ENCODE peak calls at places on chromosomes 11 and 22, in five cellular contexts. X is A673, T is transverse colon, R is lower leg skin, M is Peyer's patch. A is an unnamed sample.

GRCh38 chr11:104925850-104926249 is 27.6 kb upstream of the CASP12 start:
- DNase-seq in X (no peak), T (no peak), R (no peak), M (no peak), A (no peak)

GRCh38 chr22:36772451-36772850 is 3.5 kb downstream of the IFT27 start:
- DNase-seq in X (no peak), T (no peak), R (peak), M (no peak), A (no peak)

GRCh38 chr11:10265936-10266335 is 28.1 kb downstream of the SBF2 start:
- DNase-seq in X (no peak), T (no peak), R (no peak), M (no peak), A (no peak)

GRCh38 chr11:69657911-69658605 is 17.1 kb downstream of the LTO1 start:
- DNase-seq in X (peak), T (no peak), R (peak), M (peak), A (no peak)

GRCh38 chr11:87097582-87097981 is 59.8 kb downstream of the TMEM135 start:
- DNase-seq in X (peak), T (peak), R (no peak), M (no peak), A (peak)

GRCh38 chr22:37486224-37486845 is at the start of gene MFNG:
- DNase-seq in X (peak), T (peak), R (peak), M (peak), A (peak)

GRCh38 chr11:120182790-120183491 is 27.9 kb upstream of the OAF start:
- DNase-seq in X (no peak), T (peak), R (peak), M (peak), A (no peak)

GRCh38 chr11:8814923-8815240 is 96.1 kb upstream of the AKIP1 start:
- DNase-seq in X (no peak), T (no peak), R (no peak), M (no peak), A (no peak)

GRCh38 chr11:125448136-125448535 is 47.9 kb downstream of the FEZ1 start:
- DNase-seq in X (no peak), T (no peak), R (no peak), M (no peak), A (no peak)

GRCh38 chr11:65473275-65473860 is 25.5 kb upstream of the MALAT1 start:
- DNase-seq in X (no peak), T (no peak), R (no peak), M (no peak), A (no peak)

GRCh38 chr11:19403196-19403895 is 162.6 kb upstream of the E2F8 start:
- DNase-seq in X (no peak), T (no peak), R (no peak), M (no peak), A (no peak)

GRCh38 chr22:36274547-36274946 is 21.6 kb downstream of the APOL1 start:
- DNase-seq in X (no peak), T (no peak), R (peak), M (no peak), A (no peak)

GRCh38 chr11:116170526-116171120 is 602.2 kb downstream of the BUD13 start:
- DNase-seq in X (no peak), T (peak), R (peak), M (no peak), A (no peak)

GRCh38 chr11:104254347-104254746 is 90.4 kb upstream of the PDGFD start:
- DNase-seq in X (peak), T (no peak), R (no peak), M (no peak), A (peak)

GRCh38 chr11:119100246-119100959 is 1.2 kb downstream of the DPAGT1 start:
- DNase-seq in X (peak), T (no peak), R (no peak), M (peak), A (no peak)
- TF ChIP-seq CTCF in X (peak), T (peak), R (no peak), M (no peak), A (peak)

GRCh38 chr22:27797793-27798525 is 3.6 kb downstream of the MN1 start:
- DNase-seq in X (no peak), T (no peak), R (no peak), M (no peak), A (no peak)
- TF ChIP-seq CTCF in X (no peak), T (no peak), R (no peak), M (no peak), A (no peak)

GRCh38 chr11:107688322-107688918 is 23.4 kb downstream of the SLN start:
- DNase-seq in X (no peak), T (no peak), R (no peak), M (no peak), A (no peak)

GRCh38 chr11:107682182-107682971 is 29.5 kb downstream of the SLN start:
- DNase-seq in X (no peak), T (no peak), R (no peak), M (no peak), A (no peak)

GRCh38 chr11:107679255-107680024 is 32.4 kb downstream of the SLN start:
- DNase-seq in X (no peak), T (no peak), R (no peak), M (no peak), A (no peak)

GRCh38 chr11:107683070-107683469 is 28.8 kb downstream of the SLN start:
- DNase-seq in X (no peak), T (no peak), R (no peak), M (no peak), A (no peak)

DNA sequence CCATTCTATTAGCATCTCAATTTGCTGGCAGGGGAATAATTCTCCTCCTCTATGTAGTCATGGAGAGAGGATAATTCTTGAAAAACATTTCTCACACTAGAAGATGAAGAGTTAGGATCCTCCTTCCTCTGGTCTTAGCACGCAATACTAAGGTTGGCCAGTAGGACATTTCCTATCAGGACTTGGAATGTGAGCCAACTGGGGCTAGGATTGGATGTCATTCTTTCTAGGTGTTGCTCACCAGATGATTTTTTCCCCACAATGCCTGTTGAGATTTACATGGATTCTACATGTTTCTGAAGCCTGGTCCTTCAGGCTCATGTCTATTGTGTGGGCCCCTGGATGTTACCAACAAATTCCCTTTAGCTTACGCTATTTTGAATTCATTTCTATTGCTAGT is 28.0 kb downstream of the SLN start:
- DNase-seq in X (peak), T (no peak), R (no peak), M (no peak), A (no peak)
- TF ChIP-seq CTCF in X (peak), T (peak), R (no peak), M (no peak), A (peak)

DNA sequence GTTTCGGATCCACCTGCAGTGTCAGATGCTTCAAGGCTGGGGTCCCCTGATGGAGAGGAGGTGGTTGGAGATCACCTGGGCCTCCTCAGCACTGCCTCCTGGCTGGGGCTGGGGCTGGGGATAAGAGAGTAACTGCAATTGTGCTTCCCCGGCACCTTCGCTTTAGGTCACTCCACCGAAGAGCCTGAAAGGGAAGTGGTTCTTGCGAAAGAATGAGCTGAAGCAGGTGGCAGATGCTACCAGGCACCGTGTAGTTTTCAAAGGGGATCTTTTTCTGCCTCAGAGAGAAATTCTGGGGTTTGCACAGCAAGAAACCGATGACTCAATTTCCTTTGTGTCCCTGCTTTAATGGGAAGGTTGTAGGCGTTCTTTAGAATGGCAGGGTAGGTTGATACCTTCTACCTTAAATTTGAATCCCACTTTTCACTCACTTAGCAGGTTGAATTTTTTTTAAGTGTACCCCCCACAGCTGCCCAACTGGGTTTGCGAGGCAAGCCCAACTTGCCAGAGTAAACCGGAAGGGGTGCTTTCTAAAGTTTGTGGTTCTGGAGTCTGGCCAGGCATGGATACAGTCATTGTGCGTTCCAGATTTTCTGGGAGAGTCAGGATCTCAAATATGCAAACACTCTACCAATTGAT is 5.3 kb downstream of the CD44 start:
- DNase-seq in X (peak), T (peak), R (no peak), M (peak), A (peak)
- TF ChIP-seq CTCF in X (no peak), T (no peak), R (no peak), M (no peak), A (peak)

A was measured in GM13977.